ENCODE peak calls at places on chromosomes 7 and 10, in seven cellular contexts. O is progenitor cell of endocrine pancreas; X is GM12864; U is colonic mucosa; S is heart right ventricle; H is CD8-positive, alpha-beta T cell; J is CD4-positive, alpha-beta T cell. E is an unnamed sample.

GRCh38 chr10:50857579-50857978 is 27.8 kb downstream of the A1CF start:
- DNase-seq in X (no peak), J (no peak), H (no peak), S (no peak), O (no peak), U (no peak), E (no peak)

GRCh38 chr10:133010095-133010837 is 67.9 kb upstream of the CFAP46 start:
- DNase-seq in H (no peak), S (no peak), J (no peak), X (no peak), O (no peak), U (no peak), E (no peak)

GRCh38 chr7:67408109-67408508 is 411.5 kb downstream of the TYW1 start:
- DNase-seq in S (no peak), X (no peak), J (no peak), O (no peak), U (no peak), H (no peak), E (no peak)

GRCh38 chr10:60818134-60818770 is 40.0 kb downstream of the CDK1 start:
- DNase-seq in U (no peak), X (no peak), H (no peak), O (no peak), S (no peak), J (no peak), E (no peak)

GRCh38 chr7:138613630-138614029 is 87.5 kb downstream of the SVOPL start:
- DNase-seq in H (no peak), O (no peak), J (no peak), X (no peak), S (no peak), U (no peak), E (no peak)

GRCh38 chr10:2205406-2205805 is 468.1 kb upstream of the ADARB2 start:
- DNase-seq in O (no peak), J (no peak), S (no peak), U (no peak), X (no peak), H (no peak), E (no peak)

GRCh38 chr7:11373546-11374142 is 400.0 kb downstream of the PHF14 start:
- DNase-seq in X (no peak), J (no peak), U (no peak), O (no peak), S (no peak), H (no peak), E (no peak)

GRCh38 chr7:151038951-151039849 is 9.1 kb upstream of the ASIC3 start:
- DNase-seq in H (no peak), U (peak; percentile 65), X (no peak), O (no peak), S (peak; percentile 65), J (no peak), E (no peak)

GRCh38 chr10:80655898-80656297 is 118.2 kb downstream of the SH2D4B start:
- DNase-seq in X (no peak), U (no peak), J (no peak), S (no peak), H (no peak), O (no peak), E (no peak)

GRCh38 chr7:100101016-100101862 is at the start of the genes AP4M1 and MCM7:
- DNase-seq in X (peak; percentile 95), U (peak; percentile 99), H (peak; percentile 96), J (peak; percentile 91), O (peak; percentile 96), S (peak; percentile 99), E (peak; percentile 96)

GRCh38 chr10:12730809-12731519 is 270.5 kb downstream of the CCDC3 start:
- DNase-seq in O (no peak), U (no peak), J (no peak), S (no peak), X (no peak), H (no peak), E (no peak)

GRCh38 chr7:146510088-146510680 is 393.6 kb downstream of the CNTNAP2 start:
- DNase-seq in U (no peak), S (no peak), O (no peak), H (no peak), X (no peak), J (no peak), E (no peak)

GRCh38 chr7:45408407-45408737 is 165.8 kb upstream of the ADCY1 start:
- DNase-seq in J (no peak), O (no peak), X (no peak), S (no peak), U (no peak), H (no peak), E (no peak)

GRCh38 chr10:48760983-48761382 is 76.3 kb downstream of the WDFY4 start:
- DNase-seq in O (no peak), U (no peak), H (no peak), X (no peak), S (no peak), J (no peak), E (no peak)

GRCh38 chr7:53811555-53812079 is 730.6 kb upstream of the VSTM2A start:
- DNase-seq in S (no peak), H (no peak), O (no peak), X (no peak), J (no peak), U (no peak), E (no peak)

GRCh38 chr10:68406815-68407585 is at the start of gene RUFY2:
- DNase-seq in O (peak; percentile 82), U (peak; percentile 71), S (peak; percentile 72), J (peak; percentile 52), X (no peak), H (peak; percentile 89), E (peak; percentile 89)

GRCh38 chr10:85916999-85917573 is 449.5 kb downstream of the GRID1 start:
- DNase-seq in X (no peak), H (no peak), J (no peak), U (no peak), O (no peak), S (no peak), E (no peak)

GRCh38 chr10:23370106-23370505 is 25.5 kb upstream of the C10orf67 start:
- DNase-seq in J (no peak), S (peak; percentile 4), U (no peak), X (no peak), H (no peak), O (no peak), E (no peak)

GRCh38 chr10:62467509-62467908 is 93.3 kb downstream of the ZNF365 start:
- DNase-seq in U (no peak), J (no peak), H (no peak), S (no peak), O (no peak), X (no peak), E (no peak)

GRCh38 chr10:115514895-115515294 is 421.7 kb downstream of the ATRNL1 start:
- DNase-seq in U (no peak), O (no peak), J (no peak), S (no peak), H (no peak), X (no peak), E (no peak)

GRCh38 chr10:133465191-133465949 is 11.6 kb downstream of the SCART1 start:
- DNase-seq in S (no peak), J (no peak), H (no peak), O (no peak), U (no peak), X (no peak), E (no peak)

GRCh38 chr7:30968294-30968693 is 4.5 kb downstream of the GHRHR start:
- DNase-seq in H (no peak), U (no peak), X (peak; percentile 7), S (no peak), O (no peak), J (no peak), E (no peak)

GRCh38 chr7:91519241-91520200 is 255.3 kb downstream of the FZD1 start:
- DNase-seq in J (no peak), U (no peak), X (no peak), O (no peak), S (no peak), H (no peak), E (no peak)

DNA sequence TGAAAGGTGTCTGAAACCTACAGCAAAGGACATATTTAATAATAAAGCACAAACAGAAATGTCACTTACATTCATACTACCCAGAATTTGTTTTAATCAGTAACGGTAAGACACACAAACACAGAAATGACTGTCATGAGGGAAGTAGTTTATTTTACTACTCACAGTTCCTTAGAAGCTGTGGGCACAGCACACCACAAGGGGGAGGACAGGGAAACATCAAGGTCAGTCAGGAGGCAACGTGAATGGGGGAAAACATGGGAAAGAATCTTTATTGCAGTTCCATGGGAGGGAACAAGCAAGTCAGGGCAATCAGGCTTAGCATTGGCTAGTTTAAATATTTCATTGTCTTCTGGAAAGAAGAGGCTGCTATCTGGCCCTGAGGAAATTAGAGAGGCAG is 123.8 kb upstream of the PDSS1 start:
- DNase-seq in J (no peak), O (no peak), H (no peak), U (no peak), S (no peak), X (no peak), E (no peak)
- TF ChIP-seq CTCF in J (no peak), O (peak; percentile 34), H (no peak), U (no peak), S (no peak), X (peak; percentile 20), E (no peak)

DNA sequence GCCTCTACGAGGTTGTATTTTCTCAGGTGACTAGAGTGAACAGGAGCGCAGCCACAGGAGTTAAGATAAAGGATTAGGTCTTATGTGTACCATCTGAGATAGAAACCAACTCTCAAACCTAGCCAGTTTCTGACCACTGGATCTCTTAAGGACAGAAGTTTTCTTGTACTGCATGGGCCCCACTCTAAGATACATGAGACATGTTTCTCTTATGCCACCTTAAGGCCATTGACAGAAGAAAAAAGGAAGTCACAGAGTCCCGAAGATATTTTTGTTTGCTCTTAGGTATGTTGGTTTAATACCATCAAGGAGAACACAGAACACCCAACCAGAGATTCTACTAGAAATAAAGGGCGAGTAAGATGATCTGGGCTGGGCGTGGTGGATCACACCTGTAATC is 335.8 kb downstream of the FRMD4A start:
- DNase-seq in J (no peak), H (no peak), S (no peak), X (no peak), U (no peak), O (no peak), E (no peak)
- TF ChIP-seq CTCF in J (no peak), H (no peak), S (no peak), X (no peak), U (no peak), O (no peak), E (no peak)

GRCh38 chr7:4631664-4632171 is 50.4 kb upstream of the FOXK1 start:
- DNase-seq in O (peak; percentile 22), S (peak; percentile 77), X (no peak), H (no peak), J (no peak), U (peak; percentile 81), E (peak; percentile 66)
- TF ChIP-seq CTCF in O (peak; percentile 60), S (peak; percentile 66), X (no peak), H (no peak), J (no peak), U (peak; percentile 58), E (peak; percentile 40)

GRCh38 chr7:99038086-99038855 is 105.6 kb downstream of the SMURF1 start:
- DNase-seq in U (no peak), O (no peak), J (no peak), X (no peak), S (no peak), H (no peak), E (no peak)

GRCh38 chr7:99035723-99036530 is 108.0 kb downstream of the SMURF1 start:
- DNase-seq in O (no peak), S (no peak), X (no peak), U (no peak), H (no peak), J (no peak), E (no peak)

GRCh38 chr7:99034932-99035722 is 108.8 kb downstream of the SMURF1 start:
- DNase-seq in H (no peak), U (no peak), O (no peak), S (no peak), X (no peak), J (no peak), E (no peak)

GRCh38 chr7:99037327-99037940 is 106.5 kb downstream of the SMURF1 start:
- DNase-seq in J (no peak), X (no peak), S (no peak), O (no peak), H (no peak), U (no peak), E (no peak)

GRCh38 chr7:99036531-99037175 is 107.3 kb downstream of the SMURF1 start:
- DNase-seq in J (no peak), X (no peak), U (no peak), O (no peak), H (no peak), S (no peak), E (no peak)
- TF ChIP-seq CTCF in J (no peak), X (peak; percentile 27), U (no peak), O (peak; percentile 42), H (no peak), S (peak; percentile 49), E (no peak)